ENCODE peak calls at places on chromosomes 2 and 18, in ten cellular contexts. One of them, this sample, is unnamed.

GRCh38 chr2:150110548-150110947 is 376.9 kb downstream of the RND3 start:
- DNase-seq in IMR-90: peak
- DNase-seq in HCT116: no peak
- DNase-seq in ascending aorta: no peak
- DNase-seq in fibroblast of lung: no peak
- DNase-seq in mammary epithelial cell: peak
- DNase-seq in upper lobe of right lung: no peak
- DNase-seq in bronchial epithelial cell: peak
- DNase-seq in CD8-positive, alpha-beta T cell: no peak
- DNase-seq in mucosa of descending colon: no peak
- DNase-seq in this sample: no peak

GRCh38 chr18:52312321-52312720 is 27.7 kb upstream of the DCC start:
- DNase-seq in mammary epithelial cell: peak
- DNase-seq in IMR-90: no peak
- DNase-seq in mucosa of descending colon: no peak
- DNase-seq in fibroblast of lung: peak
- DNase-seq in ascending aorta: no peak
- DNase-seq in upper lobe of right lung: no peak
- DNase-seq in HCT116: no peak
- DNase-seq in CD8-positive, alpha-beta T cell: no peak
- DNase-seq in bronchial epithelial cell: peak
- DNase-seq in this sample: peak

GRCh38 chr2:5915926-5916325 is 223.7 kb downstream of the SOX11 start:
- DNase-seq in mucosa of descending colon: no peak
- DNase-seq in upper lobe of right lung: no peak
- DNase-seq in ascending aorta: no peak
- DNase-seq in fibroblast of lung: peak
- DNase-seq in CD8-positive, alpha-beta T cell: no peak
- DNase-seq in mammary epithelial cell: no peak
- DNase-seq in IMR-90: peak
- DNase-seq in bronchial epithelial cell: no peak
- DNase-seq in HCT116: no peak
- DNase-seq in this sample: no peak

GRCh38 chr2:41856946-41857345 is 190.9 kb upstream of the PKDCC start:
- DNase-seq in bronchial epithelial cell: no peak
- DNase-seq in mammary epithelial cell: no peak
- DNase-seq in fibroblast of lung: no peak
- DNase-seq in ascending aorta: no peak
- DNase-seq in IMR-90: no peak
- DNase-seq in mucosa of descending colon: no peak
- DNase-seq in HCT116: no peak
- DNase-seq in upper lobe of right lung: no peak
- DNase-seq in CD8-positive, alpha-beta T cell: no peak
- DNase-seq in this sample: no peak

GRCh38 chr2:216018709-216019108 is 5.4 kb upstream of the MREG start:
- DNase-seq in fibroblast of lung: no peak
- DNase-seq in HCT116: no peak
- DNase-seq in upper lobe of right lung: no peak
- DNase-seq in IMR-90: no peak
- DNase-seq in ascending aorta: no peak
- DNase-seq in CD8-positive, alpha-beta T cell: no peak
- DNase-seq in bronchial epithelial cell: no peak
- DNase-seq in mucosa of descending colon: no peak
- DNase-seq in mammary epithelial cell: no peak
- DNase-seq in this sample: no peak

GRCh38 chr2:160747771-160748170 is 254.2 kb upstream of the RBMS1 start:
- DNase-seq in mammary epithelial cell: peak
- DNase-seq in IMR-90: peak
- DNase-seq in fibroblast of lung: peak
- DNase-seq in upper lobe of right lung: no peak
- DNase-seq in HCT116: no peak
- DNase-seq in ascending aorta: no peak
- DNase-seq in mucosa of descending colon: no peak
- DNase-seq in CD8-positive, alpha-beta T cell: no peak
- DNase-seq in bronchial epithelial cell: peak
- DNase-seq in this sample: no peak

GRCh38 chr2:8408560-8409460 is 273.0 kb upstream of the ID2 start:
- DNase-seq in mammary epithelial cell: no peak
- DNase-seq in ascending aorta: no peak
- DNase-seq in fibroblast of lung: no peak
- DNase-seq in mucosa of descending colon: no peak
- DNase-seq in CD8-positive, alpha-beta T cell: no peak
- DNase-seq in HCT116: no peak
- DNase-seq in IMR-90: no peak
- DNase-seq in bronchial epithelial cell: no peak
- DNase-seq in upper lobe of right lung: no peak
- DNase-seq in this sample: no peak

GRCh38 chr2:86284987-86285386 is 52.4 kb downstream of the REEP1 start:
- DNase-seq in fibroblast of lung: no peak
- DNase-seq in upper lobe of right lung: peak
- DNase-seq in IMR-90: no peak
- DNase-seq in mucosa of descending colon: no peak
- DNase-seq in CD8-positive, alpha-beta T cell: no peak
- DNase-seq in bronchial epithelial cell: no peak
- DNase-seq in ascending aorta: no peak
- DNase-seq in mammary epithelial cell: no peak
- DNase-seq in HCT116: no peak
- DNase-seq in this sample: no peak

GRCh38 chr2:162091325-162092007 is 17.5 kb upstream of the DPP4 start:
- DNase-seq in mucosa of descending colon: peak
- DNase-seq in mammary epithelial cell: peak
- DNase-seq in fibroblast of lung: peak
- DNase-seq in HCT116: peak
- DNase-seq in upper lobe of right lung: no peak
- DNase-seq in CD8-positive, alpha-beta T cell: no peak
- DNase-seq in ascending aorta: no peak
- DNase-seq in IMR-90: peak
- DNase-seq in bronchial epithelial cell: peak
- DNase-seq in this sample: peak

GRCh38 chr2:2229898-2230817 is 100.9 kb downstream of the MYT1L start:
- DNase-seq in HCT116: no peak
- DNase-seq in ascending aorta: no peak
- DNase-seq in CD8-positive, alpha-beta T cell: no peak
- DNase-seq in IMR-90: no peak
- DNase-seq in fibroblast of lung: no peak
- DNase-seq in bronchial epithelial cell: peak
- DNase-seq in mammary epithelial cell: no peak
- DNase-seq in mucosa of descending colon: no peak
- DNase-seq in upper lobe of right lung: no peak
- DNase-seq in this sample: no peak

GRCh38 chr18:76232010-76232409 is 263.0 kb downstream of the ZNF516 start:
- DNase-seq in mucosa of descending colon: no peak
- DNase-seq in IMR-90: no peak
- DNase-seq in upper lobe of right lung: no peak
- DNase-seq in HCT116: no peak
- DNase-seq in ascending aorta: no peak
- DNase-seq in fibroblast of lung: no peak
- DNase-seq in bronchial epithelial cell: no peak
- DNase-seq in CD8-positive, alpha-beta T cell: no peak
- DNase-seq in mammary epithelial cell: no peak
- DNase-seq in this sample: no peak

GRCh38 chr2:3034396-3034795 is 343.2 kb downstream of the EIPR1 start:
- DNase-seq in upper lobe of right lung: no peak
- DNase-seq in HCT116: no peak
- DNase-seq in fibroblast of lung: no peak
- DNase-seq in ascending aorta: no peak
- DNase-seq in mammary epithelial cell: no peak
- DNase-seq in CD8-positive, alpha-beta T cell: no peak
- DNase-seq in bronchial epithelial cell: no peak
- DNase-seq in IMR-90: no peak
- DNase-seq in mucosa of descending colon: no peak
- DNase-seq in this sample: no peak

GRCh38 chr2:137700681-137701080 is 263.6 kb upstream of the HNMT start:
- DNase-seq in upper lobe of right lung: no peak
- DNase-seq in IMR-90: no peak
- DNase-seq in HCT116: no peak
- DNase-seq in ascending aorta: no peak
- DNase-seq in fibroblast of lung: peak
- DNase-seq in CD8-positive, alpha-beta T cell: no peak
- DNase-seq in mucosa of descending colon: no peak
- DNase-seq in bronchial epithelial cell: no peak
- DNase-seq in mammary epithelial cell: no peak
- DNase-seq in this sample: no peak

GRCh38 chr2:227506456-227506855 is 34.5 kb downstream of the AGFG1 start:
- DNase-seq in fibroblast of lung: no peak
- DNase-seq in HCT116: no peak
- DNase-seq in mucosa of descending colon: no peak
- DNase-seq in ascending aorta: no peak
- DNase-seq in CD8-positive, alpha-beta T cell: no peak
- DNase-seq in bronchial epithelial cell: no peak
- DNase-seq in upper lobe of right lung: no peak
- DNase-seq in mammary epithelial cell: no peak
- DNase-seq in IMR-90: no peak
- DNase-seq in this sample: no peak

GRCh38 chr18:77068321-77068841 is 64.2 kb downstream of the MBP start:
- DNase-seq in CD8-positive, alpha-beta T cell: no peak
- DNase-seq in ascending aorta: no peak
- DNase-seq in mucosa of descending colon: no peak
- DNase-seq in mammary epithelial cell: peak
- DNase-seq in IMR-90: peak
- DNase-seq in fibroblast of lung: peak
- DNase-seq in HCT116: no peak
- DNase-seq in upper lobe of right lung: no peak
- DNase-seq in bronchial epithelial cell: peak
- DNase-seq in this sample: no peak

GRCh38 chr2:200373973-200374416 is 67.5 kb downstream of the SPATS2L start:
- DNase-seq in upper lobe of right lung: no peak
- DNase-seq in fibroblast of lung: no peak
- DNase-seq in mammary epithelial cell: no peak
- DNase-seq in CD8-positive, alpha-beta T cell: peak
- DNase-seq in mucosa of descending colon: no peak
- DNase-seq in HCT116: no peak
- DNase-seq in bronchial epithelial cell: peak
- DNase-seq in ascending aorta: no peak
- DNase-seq in IMR-90: no peak
- DNase-seq in this sample: no peak

GRCh38 chr2:127646487-127647241 is 711 bp downstream of the GPR17 start:
- DNase-seq in mammary epithelial cell: no peak
- DNase-seq in mucosa of descending colon: peak
- DNase-seq in upper lobe of right lung: no peak
- DNase-seq in CD8-positive, alpha-beta T cell: no peak
- DNase-seq in HCT116: no peak
- DNase-seq in fibroblast of lung: no peak
- DNase-seq in IMR-90: no peak
- DNase-seq in bronchial epithelial cell: no peak
- DNase-seq in ascending aorta: no peak
- DNase-seq in this sample: no peak

GRCh38 chr2:217756375-217757107 is 246.3 kb downstream of the TNS1 start:
- DNase-seq in fibroblast of lung: peak
- DNase-seq in HCT116: peak
- DNase-seq in CD8-positive, alpha-beta T cell: peak
- DNase-seq in upper lobe of right lung: peak
- DNase-seq in mucosa of descending colon: peak
- DNase-seq in bronchial epithelial cell: peak
- DNase-seq in ascending aorta: no peak
- DNase-seq in mammary epithelial cell: no peak
- DNase-seq in IMR-90: peak
- DNase-seq in this sample: no peak
- H3K4me3 ChIP-seq in fibroblast of lung: no peak
- H3K4me3 ChIP-seq in HCT116: peak
- H3K4me3 ChIP-seq in CD8-positive, alpha-beta T cell: peak
- H3K4me3 ChIP-seq in upper lobe of right lung: no peak
- H3K4me3 ChIP-seq in mucosa of descending colon: no peak
- H3K4me3 ChIP-seq in bronchial epithelial cell: no peak
- H3K4me3 ChIP-seq in ascending aorta: no peak
- H3K4me3 ChIP-seq in mammary epithelial cell: no peak
- H3K4me3 ChIP-seq in IMR-90: no peak
- H3K4me3 ChIP-seq in this sample: peak

GRCh38 chr2:173952267-173953046 is 12.7 kb downstream of the SP3 start:
- DNase-seq in mammary epithelial cell: no peak
- DNase-seq in mucosa of descending colon: no peak
- DNase-seq in bronchial epithelial cell: no peak
- DNase-seq in CD8-positive, alpha-beta T cell: no peak
- DNase-seq in IMR-90: no peak
- DNase-seq in fibroblast of lung: no peak
- DNase-seq in upper lobe of right lung: no peak
- DNase-seq in HCT116: no peak
- DNase-seq in ascending aorta: no peak
- DNase-seq in this sample: no peak
- TF ChIP-seq CTCF in mammary epithelial cell: no peak
- TF ChIP-seq CTCF in mucosa of descending colon: no peak
- TF ChIP-seq CTCF in bronchial epithelial cell: no peak
- TF ChIP-seq CTCF in CD8-positive, alpha-beta T cell: no peak
- TF ChIP-seq CTCF in IMR-90: no peak
- TF ChIP-seq CTCF in fibroblast of lung: no peak
- TF ChIP-seq CTCF in upper lobe of right lung: no peak
- TF ChIP-seq CTCF in HCT116: peak
- TF ChIP-seq CTCF in ascending aorta: no peak
- TF ChIP-seq CTCF in this sample: no peak

GRCh38 chr2:218292700-218293014 is 354 bp upstream of the TMBIM1 start:
- DNase-seq in upper lobe of right lung: no peak
- DNase-seq in bronchial epithelial cell: no peak
- DNase-seq in ascending aorta: no peak
- DNase-seq in CD8-positive, alpha-beta T cell: no peak
- DNase-seq in mucosa of descending colon: no peak
- DNase-seq in fibroblast of lung: no peak
- DNase-seq in IMR-90: no peak
- DNase-seq in HCT116: no peak
- DNase-seq in mammary epithelial cell: no peak
- DNase-seq in this sample: no peak
- H3K4me3 ChIP-seq in upper lobe of right lung: peak
- H3K4me3 ChIP-seq in bronchial epithelial cell: peak
- H3K4me3 ChIP-seq in ascending aorta: peak
- H3K4me3 ChIP-seq in CD8-positive, alpha-beta T cell: peak
- H3K4me3 ChIP-seq in mucosa of descending colon: peak
- H3K4me3 ChIP-seq in fibroblast of lung: no peak
- H3K4me3 ChIP-seq in IMR-90: peak
- H3K4me3 ChIP-seq in HCT116: peak
- H3K4me3 ChIP-seq in mammary epithelial cell: peak
- H3K4me3 ChIP-seq in this sample: no peak

DNA sequence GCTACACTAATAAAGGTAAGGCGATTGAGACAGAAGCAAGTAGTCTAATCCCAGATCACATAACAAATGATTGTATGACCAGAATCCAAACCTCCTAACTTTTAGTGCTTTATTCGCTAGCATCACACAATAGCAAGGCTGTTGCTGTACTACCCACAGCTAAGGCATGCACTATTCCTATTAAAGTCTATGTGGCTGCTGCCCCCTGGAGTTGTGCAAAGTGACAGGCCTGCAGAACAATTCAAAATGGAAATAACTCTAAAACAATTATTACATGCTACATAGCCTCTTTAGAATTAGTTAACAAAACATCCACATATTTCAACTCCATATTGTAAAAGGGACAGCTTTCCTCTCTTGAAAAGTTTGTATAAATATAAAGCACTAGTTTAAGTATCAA is 6.0 kb downstream of the ERBB4 start:
- DNase-seq in mammary epithelial cell: no peak
- DNase-seq in HCT116: no peak
- DNase-seq in ascending aorta: no peak
- DNase-seq in IMR-90: no peak
- DNase-seq in fibroblast of lung: no peak
- DNase-seq in mucosa of descending colon: no peak
- DNase-seq in upper lobe of right lung: no peak
- DNase-seq in bronchial epithelial cell: no peak
- DNase-seq in CD8-positive, alpha-beta T cell: no peak
- DNase-seq in this sample: no peak
- TF ChIP-seq CTCF in mammary epithelial cell: no peak
- TF ChIP-seq CTCF in HCT116: peak
- TF ChIP-seq CTCF in ascending aorta: no peak
- TF ChIP-seq CTCF in IMR-90: no peak
- TF ChIP-seq CTCF in fibroblast of lung: no peak
- TF ChIP-seq CTCF in mucosa of descending colon: no peak
- TF ChIP-seq CTCF in upper lobe of right lung: no peak
- TF ChIP-seq CTCF in bronchial epithelial cell: no peak
- TF ChIP-seq CTCF in CD8-positive, alpha-beta T cell: no peak
- TF ChIP-seq CTCF in this sample: peak

GRCh38 chr2:238847432-238847801 is 468 bp upstream of the TWIST2 start:
- DNase-seq in HCT116: no peak
- DNase-seq in upper lobe of right lung: no peak
- DNase-seq in ascending aorta: no peak
- DNase-seq in bronchial epithelial cell: no peak
- DNase-seq in mammary epithelial cell: no peak
- DNase-seq in mucosa of descending colon: no peak
- DNase-seq in CD8-positive, alpha-beta T cell: no peak
- DNase-seq in fibroblast of lung: no peak
- DNase-seq in IMR-90: no peak
- DNase-seq in this sample: no peak
- H3K4me3 ChIP-seq in HCT116: no peak
- H3K4me3 ChIP-seq in upper lobe of right lung: peak
- H3K4me3 ChIP-seq in ascending aorta: peak
- H3K4me3 ChIP-seq in bronchial epithelial cell: peak
- H3K4me3 ChIP-seq in mammary epithelial cell: peak
- H3K4me3 ChIP-seq in mucosa of descending colon: no peak
- H3K4me3 ChIP-seq in CD8-positive, alpha-beta T cell: no peak
- H3K4me3 ChIP-seq in fibroblast of lung: peak
- H3K4me3 ChIP-seq in IMR-90: peak
- H3K4me3 ChIP-seq in this sample: peak